ENCODE peak calls at places on chromosome 5, in nine cellular contexts. O, D, Y, J, F, A, S, V and U are unnamed samples.

GRCh38 chr5:180116077-180116375 is 44.5 kb upstream of the RNF130 start:
- DNase-seq in F (no peak), Y (peak; percentile 25), J (no peak), O (no peak), S (no peak), V (no peak), D (no peak), A (no peak), U (no peak)

GRCh38 chr5:168132186-168132585 is 159.3 kb upstream of the WWC1 start:
- DNase-seq in O (no peak), J (no peak), Y (no peak), F (no peak), D (no peak), V (no peak), S (no peak), A (no peak), U (no peak)

GRCh38 chr5:54398191-54398590 is 57.3 kb upstream of the HSPB3 start:
- DNase-seq in S (no peak), O (no peak), Y (no peak), J (no peak), F (no peak), D (no peak), A (no peak), V (no peak), U (no peak)

GRCh38 chr5:60597570-60597969 is 102.4 kb downstream of the DEPDC1B start:
- DNase-seq in S (no peak), D (peak; percentile 2), F (no peak), A (no peak), Y (no peak), J (no peak), O (no peak), V (no peak), U (no peak)

GRCh38 chr5:148924817-148925216 is 98.4 kb downstream of the ADRB2 start:
- DNase-seq in Y (no peak), O (peak; percentile 78), A (no peak), F (no peak), V (no peak), J (no peak), D (no peak), S (no peak), U (no peak)

GRCh38 chr5:178331491-178331981 is 98.9 kb upstream of the PHYKPL start:
- DNase-seq in Y (no peak), A (no peak), V (peak; percentile 29), J (no peak), O (peak; percentile 53), S (no peak), D (no peak), F (no peak), U (no peak)

GRCh38 chr5:168125445-168126199 is 165.8 kb upstream of the WWC1 start:
- DNase-seq in J (no peak), V (no peak), S (no peak), O (no peak), F (no peak), A (no peak), Y (no peak), D (no peak), U (no peak)

GRCh38 chr5:74865293-74865798 is 841 bp downstream of the FAM169A start:
- DNase-seq in O (peak; percentile 28), S (no peak), V (no peak), Y (no peak), F (no peak), J (peak; percentile 25), A (no peak), D (peak; percentile 11), U (no peak)

GRCh38 chr5:134247825-134248224 is 22.0 kb upstream of the PPP2CA start:
- DNase-seq in J (no peak), D (no peak), V (peak; percentile 63), Y (peak; percentile 60), A (no peak), F (no peak), O (no peak), S (no peak), U (no peak)

GRCh38 chr5:156949424-156949823 is 13.6 kb downstream of the TIMD4 start:
- DNase-seq in D (no peak), J (no peak), O (no peak), Y (no peak), V (peak; percentile 5), S (no peak), A (no peak), F (no peak), U (no peak)

GRCh38 chr5:145294321-145294720 is 540.8 kb downstream of the PRELID2 start:
- DNase-seq in Y (no peak), D (no peak), J (no peak), O (no peak), A (no peak), V (no peak), F (no peak), S (no peak), U (no peak)

GRCh38 chr5:145293716-145294115 is 541.4 kb downstream of the PRELID2 start:
- DNase-seq in F (no peak), V (no peak), S (no peak), Y (no peak), D (no peak), A (no peak), J (no peak), O (no peak), U (no peak)

GRCh38 chr5:145295236-145295635 is 539.9 kb downstream of the PRELID2 start:
- DNase-seq in V (no peak), O (no peak), F (no peak), D (no peak), J (no peak), A (no peak), S (no peak), Y (no peak), U (no peak)
- H3K4me1 ChIP-seq in V (no peaks in the 10 kb centered on the region), O (no peaks in the 10 kb centered on the region), F (no peaks in the 10 kb centered on the region), D (no peaks in the 10 kb centered on the region), J (no peaks in the 10 kb centered on the region), A (no peaks in the 10 kb centered on the region), S (no peaks in the 10 kb centered on the region), Y (no peaks in the 10 kb centered on the region), U (no peaks in the 10 kb centered on the region)

DNA sequence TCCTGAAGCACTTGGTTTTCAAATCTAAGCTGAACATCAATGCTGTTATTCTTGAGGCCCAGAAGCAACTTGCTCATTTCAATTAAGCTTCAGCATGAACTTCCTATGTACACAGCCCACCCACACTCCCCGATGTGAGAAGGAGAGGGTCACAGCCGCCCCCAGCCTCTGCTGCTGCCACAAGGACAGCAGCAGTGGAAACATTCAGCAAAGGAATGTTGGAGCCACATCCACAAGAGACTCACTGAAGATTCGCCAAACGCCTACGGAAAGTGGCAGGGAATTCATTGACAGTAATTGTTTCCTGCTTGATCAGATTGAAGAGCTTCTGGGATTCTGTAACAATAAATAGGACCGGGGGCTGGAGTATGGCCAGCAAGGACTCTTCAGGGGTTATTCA is 2.9 kb downstream of the TGFBI start:
- DNase-seq in S (no peak), Y (no peak), F (no peak), V (no peak), J (no peak), D (no peak), A (no peak), O (no peak), U (no peak)
- H3K4me1 ChIP-seq in S (peaks cover 4% of the 10 kb centered on the region), Y (no peaks in the 10 kb centered on the region), F (peaks cover 5% of the 10 kb centered on the region), V (peaks cover 25% of the 10 kb centered on the region), J (peaks cover 4% of the 10 kb centered on the region), D (peaks cover 42% of the 10 kb centered on the region), A (peaks cover 79% of the 10 kb centered on the region), O (peaks cover 7% of the 10 kb centered on the region), U (peaks cover 66% of the 10 kb centered on the region)

GRCh38 chr5:103942587-103943186 is 380.1 kb upstream of the NUDT12 start:
- DNase-seq in S (no peak), D (no peak), V (no peak), O (no peak), Y (no peak), F (no peak), J (no peak), A (no peak), U (no peak)

GRCh38 chr5:103943243-103943642 is 380.7 kb upstream of the NUDT12 start:
- DNase-seq in S (no peak), F (no peak), J (no peak), Y (no peak), O (no peak), A (no peak), D (no peak), V (no peak), U (no peak)

GRCh38 chr5:103938151-103938671 is 375.6 kb upstream of the NUDT12 start:
- DNase-seq in D (no peak), F (no peak), O (no peak), Y (no peak), J (no peak), A (no peak), V (no peak), S (no peak), U (no peak)

GRCh38 chr5:103941554-103941953 is 379.0 kb upstream of the NUDT12 start:
- DNase-seq in V (no peak), O (no peak), A (no peak), F (no peak), Y (no peak), S (no peak), D (no peak), J (no peak), U (no peak)
- H3K4me1 ChIP-seq in V (no peaks in the 10 kb centered on the region), O (no peaks in the 10 kb centered on the region), A (no peaks in the 10 kb centered on the region), F (no peaks in the 10 kb centered on the region), Y (no peaks in the 10 kb centered on the region), S (no peaks in the 10 kb centered on the region), D (no peaks in the 10 kb centered on the region), J (no peaks in the 10 kb centered on the region), U (no peaks in the 10 kb centered on the region)

DNA sequence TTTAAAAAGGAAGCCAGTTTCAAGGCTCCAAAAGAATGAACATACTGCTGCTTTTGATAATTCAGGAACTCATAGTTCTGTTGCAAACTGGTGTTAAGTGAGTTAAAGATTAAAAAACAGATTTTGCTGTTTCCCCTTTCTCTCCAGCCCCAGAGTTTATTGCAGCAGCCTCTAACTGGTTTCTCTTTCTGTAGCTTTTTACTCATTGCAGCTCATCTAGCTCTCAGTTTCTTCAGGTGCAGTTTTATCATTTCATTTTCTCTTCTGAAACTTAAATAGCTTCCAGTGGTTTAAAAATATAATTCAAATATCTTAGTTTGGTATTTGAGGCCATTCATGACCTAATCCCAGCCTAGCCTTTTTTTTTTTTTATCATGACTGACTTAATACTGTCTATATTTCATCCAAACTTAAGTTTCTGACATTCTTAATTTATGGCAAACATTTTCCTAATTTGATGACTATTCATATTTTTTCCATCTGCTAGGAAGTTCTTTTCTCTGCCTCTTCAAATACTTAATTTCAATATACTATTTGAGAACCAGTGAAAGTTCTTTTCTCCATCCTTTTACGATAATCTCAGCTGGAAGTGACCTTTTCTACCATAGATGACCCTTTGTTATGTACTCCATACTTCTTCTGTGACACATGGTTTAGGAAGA is 252.7 kb upstream of the GRIA1 start:
- DNase-seq in O (no peak), F (no peak), S (no peak), V (no peak), D (no peak), J (no peak), A (no peak), Y (no peak), U (no peak)
- H3K4me1 ChIP-seq in O (no peaks in the 10 kb centered on the region), F (no peaks in the 10 kb centered on the region), S (no peaks in the 10 kb centered on the region), V (no peaks in the 10 kb centered on the region), D (no peaks in the 10 kb centered on the region), J (no peaks in the 10 kb centered on the region), A (no peaks in the 10 kb centered on the region), Y (no peaks in the 10 kb centered on the region), U (no peaks in the 10 kb centered on the region)